ENCODE peak calls at places on chromosomes 5 and 9, in five cellular contexts. B is breast epithelium, N is sigmoid colon, M is transverse colon, U is HCT116. A is an unnamed sample.

GRCh38 chr5:107450531-107450930 is 220.2 kb downstream of the EFNA5 start:
- DNase-seq in B (no peak), N (no peak), M (no peak), U (no peak), A (no peak)

GRCh38 chr5:157222506-157223230 is 42.0 kb downstream of the ITK start:
- DNase-seq in B (no peak), N (no peak), M (no peak), U (no peak), A (no peak)

GRCh38 chr5:154320209-154320608 is 125.6 kb upstream of the SAP30L start:
- DNase-seq in B (no peak), N (no peak), M (no peak), U (no peak), A (no peak)

GRCh38 chr9:126704157-126704941 is 90.6 kb downstream of the LMX1B start:
- DNase-seq in B (peak; percentile 53), N (peak; percentile 57), M (no peak), U (peak; percentile 29), A (no peak)

GRCh38 chr9:75889977-75890540 is 414 bp upstream of the PCSK5 start:
- DNase-seq in B (no peak), N (peak; percentile 82), M (peak; percentile 60), U (no peak), A (peak; percentile 25)

GRCh38 chr9:89751081-89751855 is 146.5 kb downstream of the GADD45G start:
- DNase-seq in B (no peak), N (no peak), M (no peak), U (no peak), A (no peak)

GRCh38 chr5:139817362-139817761 is 21.8 kb downstream of the PSD2 start:
- DNase-seq in B (no peak), N (peak; percentile 33), M (no peak), U (no peak), A (no peak)

GRCh38 chr5:90747175-90747574 is 188.6 kb downstream of the ADGRV1 start:
- DNase-seq in B (no peak), N (no peak), M (no peak), U (peak; percentile 6), A (no peak)

GRCh38 chr5:140358738-140359310 is 1.2 kb upstream of the SLC4A9 start:
- DNase-seq in B (no peak), N (no peak), M (no peak), U (no peak), A (no peak)

GRCh38 chr5:57267796-57268195 is 93.9 kb downstream of the GPBP1 start:
- DNase-seq in B (no peak), N (no peak), M (no peak), U (no peak), A (no peak)

GRCh38 chr9:127975376-127976315 is 5.1 kb downstream of the EEIG1 start:
- DNase-seq in B (no peak), N (no peak), M (peak; percentile 9), U (no peak), A (no peak)

GRCh38 chr9:113657765-113658564 is 194.4 kb downstream of the RGS3 start:
- DNase-seq in B (peak; percentile 90), N (peak; percentile 91), M (peak; percentile 91), U (peak; percentile 75), A (peak; percentile 75)

GRCh38 chr9:131094622-131095021 is 1.7 kb upstream of the AIF1L start:
- DNase-seq in B (no peak), N (no peak), M (no peak), U (no peak), A (no peak)

GRCh38 chr5:102223542-102224444 is 72.3 kb downstream of the SLCO4C1 start:
- DNase-seq in B (no peak), N (no peak), M (no peak), U (peak; percentile 41), A (peak; percentile 54)

GRCh38 chr5:111551120-111551519 is 38.8 kb upstream of the STARD4 start:
- DNase-seq in B (no peak), N (no peak), M (no peak), U (no peak), A (no peak)

GRCh38 chr5:140240987-140241706 is 61.8 kb downstream of the PFDN1 start:
- DNase-seq in B (peak; percentile 71), N (peak; percentile 97), M (peak; percentile 89), U (peak; percentile 69), A (peak; percentile 69)

GRCh38 chr5:63961598-63962161 is 565 bp downstream of the HTR1A start:
- DNase-seq in B (no peak), N (no peak), M (no peak), U (no peak), A (no peak)

GRCh38 chr5:78720234-78720985 is 71.8 kb upstream of the LHFPL2 start:
- DNase-seq in B (no peak), N (no peak), M (peak; percentile 33), U (no peak), A (no peak)

GRCh38 chr5:168315991-168316578 is 24.6 kb downstream of the WWC1 start:
- DNase-seq in B (peak; percentile 64), N (no peak), M (peak; percentile 76), U (no peak), A (no peak)

GRCh38 chr9:114099523-114100270 is 605 bp upstream of the KIF12 start:
- DNase-seq in B (no peak), N (no peak), M (no peak), U (no peak), A (no peak)

GRCh38 chr5:143898381-143898780 is 86.4 kb downstream of the HMHB1 start:
- DNase-seq in B (no peak), N (no peak), M (no peak), U (no peak), A (no peak)

GRCh38 chr9:104927216-104927911 is 591 bp downstream of the ABCA1 start:
- DNase-seq in B (no peak), N (peak; percentile 77), M (peak; percentile 44), U (no peak), A (peak; percentile 79)

GRCh38 chr9:107932036-107932435 is 442.5 kb upstream of the KLF4 start:
- DNase-seq in B (no peak), N (no peak), M (no peak), U (no peak), A (no peak)

GRCh38 chr9:106860731-106861584 is 2.0 kb upstream of the ZNF462 start:
- DNase-seq in B (peak; percentile 60), N (peak; percentile 75), M (peak; percentile 46), U (no peak), A (no peak)

GRCh38 chr9:117291223-117291622 is 123.6 kb downstream of the ASTN2 start:
- DNase-seq in B (no peak), N (no peak), M (no peak), U (no peak), A (no peak)

GRCh38 chr9:112836394-112836793 is 54.3 kb downstream of the SLC46A2 start:
- DNase-seq in B (no peak), N (no peak), M (peak; percentile 73), U (no peak), A (no peak)

GRCh38 chr5:124220418-124220817 is 526.0 kb downstream of the ZNF608 start:
- DNase-seq in B (no peak), N (no peak), M (no peak), U (no peak), A (no peak)

GRCh38 chr5:166074839-166075481 is 2216.5 kb upstream of the WWC1 start:
- DNase-seq in B (no peak), N (no peak), M (no peak), U (no peak), A (no peak)

GRCh38 chr9:107734231-107735014 is 244.9 kb upstream of the KLF4 start:
- DNase-seq in B (no peak), N (peak; percentile 72), M (no peak), U (no peak), A (no peak)

GRCh38 chr9:135722365-135722764 is 20.4 kb downstream of the KCNT1 start:
- DNase-seq in B (no peak), N (no peak), M (no peak), U (no peak), A (no peak)

GRCh38 chr9:136470356-136470755 is 12.5 kb downstream of the SEC16A start:
- DNase-seq in B (no peak), N (no peak), M (no peak), U (no peak), A (no peak)

GRCh38 chr5:160543395-160543794 is 121.7 kb downstream of the PTTG1 start:
- DNase-seq in B (no peak), N (no peak), M (no peak), U (no peak), A (no peak)

GRCh38 chr5:142432961-142433360 is 108.1 kb upstream of the SPRY4 start:
- DNase-seq in B (no peak), N (no peak), M (peak; percentile 25), U (no peak), A (no peak)

GRCh38 chr9:33791117-33791516 is 4.2 kb upstream of the PRSS3 start:
- DNase-seq in B (no peak), N (no peak), M (peak; percentile 60), U (peak; percentile 48), A (peak; percentile 56)

GRCh38 chr5:67520161-67520886 is 323.7 kb upstream of the CD180 start:
- DNase-seq in B (no peak), N (no peak), M (no peak), U (no peak), A (no peak)

GRCh38 chr5:178211095-178212048 is 7.0 kb downstream of the HNRNPAB start:
- DNase-seq in B (no peak), N (peak; percentile 12), M (no peak), U (no peak), A (no peak)
- TF ChIP-seq POLR2A in B (no peak), N (no peak), M (no peak), U (no peak), A (no peak)

GRCh38 chr5:11955386-11955785 is 51.1 kb upstream of the CTNND2 start:
- DNase-seq in B (no peak), N (no peak), M (no peak), U (no peak), A (no peak)

GRCh38 chr5:11962122-11962521 is 57.9 kb upstream of the CTNND2 start:
- DNase-seq in B (no peak), N (no peak), M (no peak), U (no peak), A (no peak)

GRCh38 chr5:11963227-11963626 is 59.0 kb upstream of the CTNND2 start:
- DNase-seq in B (no peak), N (no peak), M (no peak), U (no peak), A (no peak)

GRCh38 chr5:11958321-11958720 is 54.1 kb upstream of the CTNND2 start:
- DNase-seq in B (no peak), N (no peak), M (no peak), U (no peak), A (no peak)
- TF ChIP-seq POLR2A in B (no peak), N (no peak), M (no peak), U (no peak), A (no peak)

GRCh38 chr5:129857124-129857523 is 47.1 kb upstream of the CHSY3 start:
- DNase-seq in B (no peak), N (no peak), M (no peak), U (no peak), A (no peak)
- TF ChIP-seq POLR2A in B (no peak), N (no peak), M (no peak), U (no peak), A (no peak)

DNA sequence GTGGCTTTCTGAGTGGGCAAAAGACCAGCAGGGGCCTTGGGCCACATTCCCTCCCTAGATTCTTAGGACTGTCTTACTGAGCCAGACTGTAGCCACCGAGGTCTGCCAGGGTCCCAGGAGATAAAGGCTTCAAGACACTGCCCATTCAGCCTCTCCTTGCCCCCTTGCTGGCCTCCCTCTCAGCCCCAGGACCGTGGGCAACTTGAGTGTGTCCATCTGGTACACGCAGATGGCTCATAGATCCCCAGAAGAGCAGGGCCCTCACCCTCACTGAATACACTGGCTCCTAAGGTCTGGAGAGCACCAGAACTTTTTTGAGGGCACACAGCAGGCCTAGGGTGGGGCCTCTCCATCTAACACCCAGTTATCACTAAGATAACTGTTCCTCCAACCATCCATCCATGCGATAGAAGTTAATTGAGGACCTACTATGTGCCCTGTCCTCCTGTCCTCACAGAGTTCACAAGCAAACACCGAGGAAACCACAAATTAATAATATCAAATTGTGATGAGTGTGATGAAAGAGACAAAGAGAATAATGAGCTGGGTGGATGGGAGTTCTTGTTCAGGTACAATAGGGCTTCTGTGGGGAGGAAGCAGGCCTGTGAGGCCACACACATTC is 4.9 kb upstream of the PDGFRB start:
- DNase-seq in B (no peak), N (no peak), M (no peak), U (no peak), A (no peak)
- TF ChIP-seq POLR2A in B (no peak), N (no peak), M (no peak), U (no peak), A (no peak)